ENCODE peak calls at places on chromosome 1, in seven cellular contexts. B is IMR-90; K is lung; M is right cardiac atrium; Z is CD4-positive, CD25-positive, alpha-beta regulatory T cell; T is heart right ventricle; S is hepatocyte. R is an unnamed sample. For H3K4me1, the result is how much of the 10 kb centered on the place peaks cover.

GRCh38 chr1:18188820-18189517 is 81.4 kb downstream of the IGSF21 start:
- DNase-seq in B (no peak), K (no peak), M (no peak), Z (no peak), T (no peak), S (no peak), R (no peak)

GRCh38 chr1:60589916-60590315 is 492.4 kb upstream of the NFIA start:
- DNase-seq in B (no peak), K (no peak), M (no peak), Z (no peak), T (no peak), S (peak), R (no peak)

GRCh38 chr1:185663332-185663731 is 70.9 kb upstream of the HMCN1 start:
- DNase-seq in B (no peak), K (no peak), M (no peak), Z (no peak), T (no peak), S (no peak), R (no peak)

GRCh38 chr1:54294846-54295245 is 94.9 kb downstream of the MRPL37 start:
- DNase-seq in B (peak), K (no peak), M (peak), Z (no peak), T (no peak), S (no peak), R (no peak)

GRCh38 chr1:173114381-173114780 is 63.6 kb upstream of the TNFSF18 start:
- DNase-seq in B (no peak), K (no peak), M (no peak), Z (no peak), T (no peak), S (no peak), R (no peak)

GRCh38 chr1:175376194-175376593 is 183.6 kb upstream of the KIAA0040 start:
- DNase-seq in B (no peak), K (no peak), M (no peak), Z (no peak), T (no peak), S (peak), R (peak)

GRCh38 chr1:24778141-24778540 is 32.9 kb downstream of the CLIC4 start:
- DNase-seq in B (no peak), K (no peak), M (no peak), Z (no peak), T (no peak), S (no peak), R (no peak)

GRCh38 chr1:114455102-114455785 is 55.8 kb downstream of the TRIM33 start:
- DNase-seq in B (peak), K (no peak), M (no peak), Z (no peak), T (no peak), S (peak), R (no peak)

GRCh38 chr1:15680614-15681345 is 3.3 kb upstream of the PLEKHM2 start:
- DNase-seq in B (peak), K (no peak), M (no peak), Z (no peak), T (no peak), S (peak), R (no peak)

GRCh38 chr1:117321680-117322609 is 45.3 kb upstream of the MAN1A2 start:
- DNase-seq in B (no peak), K (no peak), M (peak), Z (no peak), T (no peak), S (peak), R (no peak)

GRCh38 chr1:161012420-161012819 is 8.5 kb downstream of the F11R start:
- DNase-seq in B (no peak), K (no peak), M (no peak), Z (no peak), T (no peak), S (no peak), R (no peak)

GRCh38 chr1:154276797-154277196 is 4.4 kb downstream of the HAX1 start:
- DNase-seq in B (no peak), K (no peak), M (no peak), Z (peak), T (no peak), S (no peak), R (no peak)

GRCh38 chr1:156704930-156705320 is 458 bp downstream of the CRABP2 start:
- DNase-seq in B (peak), K (no peak), M (peak), Z (no peak), T (peak), S (peak), R (no peak)

GRCh38 chr1:47533176-47534039 is 95.6 kb downstream of the FOXD2 start:
- DNase-seq in B (peak), K (no peak), M (peak), Z (no peak), T (peak), S (peak), R (no peak)

GRCh38 chr1:22978299-22978698 is 5.6 kb upstream of the LACTBL1 start:
- DNase-seq in B (peak), K (no peak), M (no peak), Z (no peak), T (no peak), S (no peak), R (no peak)

GRCh38 chr1:227330709-227331108 is 12.4 kb upstream of the CDC42BPA start:
- DNase-seq in B (peak), K (no peak), M (no peak), Z (no peak), T (no peak), S (no peak), R (no peak)

GRCh38 chr1:56491441-56491840 is 87.9 kb downstream of the PLPP3 start:
- DNase-seq in B (peak), K (no peak), M (no peak), Z (no peak), T (no peak), S (no peak), R (no peak)

GRCh38 chr1:63908016-63908415 is 134.2 kb downstream of the ROR1 start:
- DNase-seq in B (peak), K (no peak), M (no peak), Z (no peak), T (no peak), S (no peak), R (no peak)

GRCh38 chr1:181743878-181744312 is 260.6 kb downstream of the CACNA1E start:
- DNase-seq in B (no peak), K (peak), M (no peak), Z (no peak), T (no peak), S (no peak), R (no peak)

GRCh38 chr1:162497104-162497722 is 405 bp upstream of the UHMK1 start:
- DNase-seq in B (no peak), K (no peak), M (no peak), Z (no peak), T (peak), S (no peak), R (no peak)

GRCh38 chr1:65247419-65248359 is 61.7 kb upstream of the DNAJC6 start:
- DNase-seq in B (peak), K (no peak), M (no peak), Z (no peak), T (peak), S (peak), R (no peak)

GRCh38 chr1:211345719-211346118 is 19.1 kb downstream of the TRAF5 start:
- DNase-seq in B (peak), K (no peak), M (no peak), Z (no peak), T (no peak), S (no peak), R (no peak)

GRCh38 chr1:86750076-86750475 is 45.7 kb downstream of the SH3GLB1 start:
- DNase-seq in B (no peak), K (no peak), M (no peak), Z (no peak), T (no peak), S (no peak), R (no peak)

GRCh38 chr1:108570998-108571401 is 11.1 kb downstream of the EEIG2 start:
- DNase-seq in B (no peak), K (no peak), M (no peak), Z (no peak), T (no peak), S (peak), R (no peak)

GRCh38 chr1:156816561-156817328 is at the start of gene SH2D2A:
- DNase-seq in B (peak), K (peak), M (peak), Z (peak), T (peak), S (no peak), R (no peak)

GRCh38 chr1:165481820-165482532 is 37.0 kb upstream of the RXRG start:
- DNase-seq in B (peak), K (peak), M (no peak), Z (no peak), T (peak), S (peak), R (no peak)

DNA sequence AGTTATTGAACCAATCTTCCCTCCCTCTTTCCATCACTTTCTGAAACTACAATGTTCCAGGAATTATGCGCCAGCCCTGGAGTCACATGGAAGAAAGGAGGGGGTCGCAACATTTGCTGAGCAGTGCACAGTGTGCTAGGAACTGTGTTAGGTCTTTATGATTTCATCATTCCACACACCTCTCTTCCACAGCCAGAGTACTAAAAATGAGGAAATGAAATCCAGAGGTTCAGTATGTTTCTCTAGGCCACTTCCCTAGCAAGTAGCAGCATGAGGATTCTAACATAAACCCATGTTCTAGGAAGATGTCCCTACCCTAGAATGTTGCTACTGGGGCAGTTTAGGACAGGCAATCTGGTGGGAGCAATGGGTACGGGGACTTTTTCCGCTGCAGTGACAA is 158.1 kb downstream of the SLC45A1 start:
- DNase-seq in B (no peak), K (no peak), M (no peak), Z (no peak), T (no peak), S (no peak), R (no peak)
- H3K4me1 ChIP-seq in B (under half), K (under half), M (under half), Z (under half), T (under half), S (under half), R (half or more)

DNA sequence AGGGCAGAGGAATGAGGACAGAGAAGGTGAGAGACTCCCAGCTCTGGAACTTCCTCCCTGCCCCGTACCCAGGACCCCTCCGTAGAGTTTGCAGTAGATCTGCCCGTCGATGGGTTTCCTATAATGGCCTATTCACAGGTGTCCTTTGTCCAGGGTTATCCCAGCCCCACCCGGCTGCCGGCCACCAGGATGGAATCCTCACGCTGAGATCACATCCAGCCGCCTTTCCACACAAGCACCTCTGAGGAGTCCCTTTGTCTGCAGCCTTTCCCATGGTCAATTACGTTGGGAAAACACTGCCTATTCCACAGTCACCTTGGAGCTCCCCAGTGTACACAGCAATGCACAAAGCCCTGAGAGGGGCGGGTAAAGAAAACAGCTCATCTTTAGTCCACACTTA is 190.0 kb upstream of the EDN2 start:
- DNase-seq in B (no peak), K (no peak), M (no peak), Z (no peak), T (no peak), S (no peak), R (no peak)
- H3K4me1 ChIP-seq in B (half or more), K (under half), M (under half), Z (half or more), T (under half), S (under half), R (under half)

GRCh38 chr1:229101011-229101410 is 169.9 kb upstream of the RAB4A start:
- DNase-seq in B (no peak), K (no peak), M (no peak), Z (no peak), T (no peak), S (no peak), R (no peak)
- H3K4me1 ChIP-seq in B (under half), K (under half), M (under half), Z (under half), T (under half), S (under half), R (under half)

GRCh38 chr1:208231929-208232360 is 12.2 kb downstream of the PLXNA2 start:
- DNase-seq in B (peak), K (no peak), M (no peak), Z (no peak), T (no peak), S (no peak), R (no peak)
- H3K4me1 ChIP-seq in B (under half), K (under half), M (under half), Z (under half), T (half or more), S (under half), R (under half)

DNA sequence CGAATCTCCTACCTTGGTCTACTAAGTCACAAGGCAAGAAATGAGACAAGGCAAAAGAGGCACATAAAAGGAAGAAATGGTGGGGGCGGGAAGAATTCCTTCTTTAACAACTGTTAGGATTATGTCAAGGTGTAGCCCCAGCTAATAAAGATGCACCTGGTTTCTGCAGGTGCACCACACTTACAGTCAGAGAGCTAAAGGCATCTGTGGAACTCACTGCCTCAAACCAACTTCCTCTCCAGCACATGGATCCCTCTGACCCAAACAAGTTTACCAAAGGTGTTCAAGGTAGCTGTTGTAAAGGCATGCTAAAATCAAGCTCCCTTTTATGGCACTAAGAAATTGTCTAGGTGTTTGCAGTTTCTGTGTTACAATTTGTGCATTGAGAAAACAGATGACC is 38.1 kb downstream of the TGFBR3 start:
- DNase-seq in B (no peak), K (no peak), M (no peak), Z (no peak), T (no peak), S (no peak), R (no peak)
- H3K4me1 ChIP-seq in B (under half), K (under half), M (under half), Z (under half), T (under half), S (under half), R (under half)

DNA sequence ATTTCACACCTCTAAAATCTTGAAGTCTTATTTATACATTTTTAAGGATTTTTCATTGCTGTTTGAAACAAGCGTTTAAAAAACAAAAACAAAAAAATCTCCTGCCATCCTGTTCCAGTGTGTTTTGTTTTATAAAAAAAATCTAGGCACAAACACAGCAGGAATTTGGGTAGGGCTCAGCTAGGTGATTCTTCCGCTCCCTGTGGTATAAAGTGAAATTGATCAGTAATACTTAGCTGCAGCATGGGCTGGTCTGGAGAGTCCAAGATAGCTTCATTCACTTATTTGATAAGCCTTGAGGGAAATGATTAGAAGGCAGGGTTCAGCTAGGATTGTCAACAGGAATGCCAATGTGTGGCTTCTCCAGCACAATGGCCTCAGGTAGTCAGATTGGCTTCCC is 25.7 kb downstream of the ATF3 start:
- DNase-seq in B (no peak), K (no peak), M (no peak), Z (no peak), T (no peak), S (no peak), R (no peak)
- H3K4me1 ChIP-seq in B (under half), K (under half), M (under half), Z (under half), T (under half), S (under half), R (under half)

GRCh38 chr1:209655412-209655811 is 3.2 kb upstream of the LAMB3 start:
- DNase-seq in B (no peak), K (no peak), M (no peak), Z (no peak), T (no peak), S (no peak), R (no peak)

GRCh38 chr1:209657140-209657879 is 5.1 kb upstream of the LAMB3 start:
- DNase-seq in B (no peak), K (no peak), M (peak), Z (no peak), T (no peak), S (no peak), R (no peak)

GRCh38 chr1:209653915-209654351 is 1.7 kb upstream of the LAMB3 start:
- DNase-seq in B (no peak), K (no peak), M (no peak), Z (no peak), T (no peak), S (peak), R (no peak)

GRCh38 chr1:209657918-209658317 is 5.7 kb upstream of the LAMB3 start:
- DNase-seq in B (no peak), K (no peak), M (no peak), Z (no peak), T (no peak), S (no peak), R (peak)

GRCh38 chr1:209655832-209656231 is 3.6 kb upstream of the LAMB3 start:
- DNase-seq in B (no peak), K (no peak), M (no peak), Z (no peak), T (no peak), S (peak), R (no peak)
- H3K4me1 ChIP-seq in B (under half), K (under half), M (under half), Z (under half), T (under half), S (under half), R (under half)

GRCh38 chr1:151504759-151505158 is 6.4 kb upstream of the CGN start:
- DNase-seq in B (no peak), K (no peak), M (no peak), Z (no peak), T (no peak), S (no peak), R (peak)
- H3K4me1 ChIP-seq in B (under half), K (under half), M (under half), Z (under half), T (under half), S (under half), R (under half)